ENCODE peak calls at places on chromosomes 4 and X, in eight cellular contexts. One of them, this sample, is unnamed.

GRCh38 chr4:24363751-24364150 is 220.6 kb downstream of the DHX15 start:
- DNase-seq in cardiac muscle cell: no peak
- DNase-seq in CD8-positive, alpha-beta T cell: no peak
- DNase-seq in transverse colon: no peak
- DNase-seq in heart left ventricle: no peak
- DNase-seq in mesothelial cell of epicardium: no peak
- DNase-seq in H9: no peak
- DNase-seq in hepatocyte: no peak
- DNase-seq in this sample: no peak

GRCh38 chrX:9911479-9911878 is 55.7 kb upstream of the CLDN34 start:
- DNase-seq in H9: no peak
- DNase-seq in heart left ventricle: no peak
- DNase-seq in mesothelial cell of epicardium: no peak
- DNase-seq in cardiac muscle cell: no peak
- DNase-seq in transverse colon: no peak
- DNase-seq in hepatocyte: no peak
- DNase-seq in CD8-positive, alpha-beta T cell: no peak
- DNase-seq in this sample: peak; percentile 53

GRCh38 chrX:10989386-10989785 is 121.7 kb upstream of the HCCS start:
- DNase-seq in cardiac muscle cell: peak; percentile 49
- DNase-seq in hepatocyte: no peak
- DNase-seq in transverse colon: no peak
- DNase-seq in heart left ventricle: no peak
- DNase-seq in mesothelial cell of epicardium: no peak
- DNase-seq in CD8-positive, alpha-beta T cell: no peak
- DNase-seq in H9: no peak
- DNase-seq in this sample: no peak

GRCh38 chrX:130975947-130976346 is 72.9 kb upstream of the ENOX2 start:
- DNase-seq in CD8-positive, alpha-beta T cell: no peak
- DNase-seq in cardiac muscle cell: peak; percentile 75
- DNase-seq in mesothelial cell of epicardium: no peak
- DNase-seq in heart left ventricle: no peak
- DNase-seq in transverse colon: peak; percentile 38
- DNase-seq in H9: no peak
- DNase-seq in hepatocyte: peak; percentile 70
- DNase-seq in this sample: peak; percentile 35

GRCh38 chr4:124499266-124499665 is 213.3 kb downstream of the ANKRD50 start:
- DNase-seq in mesothelial cell of epicardium: no peak
- DNase-seq in CD8-positive, alpha-beta T cell: no peak
- DNase-seq in hepatocyte: no peak
- DNase-seq in transverse colon: no peak
- DNase-seq in heart left ventricle: no peak
- DNase-seq in H9: no peak
- DNase-seq in cardiac muscle cell: peak; percentile 9
- DNase-seq in this sample: no peak

GRCh38 chr4:57612279-57612678 is 502.1 kb upstream of the IGFBP7 start:
- DNase-seq in H9: no peak
- DNase-seq in heart left ventricle: no peak
- DNase-seq in hepatocyte: peak; percentile 47
- DNase-seq in cardiac muscle cell: no peak
- DNase-seq in transverse colon: peak; percentile 9
- DNase-seq in mesothelial cell of epicardium: no peak
- DNase-seq in CD8-positive, alpha-beta T cell: no peak
- DNase-seq in this sample: no peak

GRCh38 chrX:9647475-9647874 is 118.2 kb downstream of the GPR143 start:
- DNase-seq in transverse colon: no peak
- DNase-seq in CD8-positive, alpha-beta T cell: no peak
- DNase-seq in cardiac muscle cell: peak; percentile 9
- DNase-seq in H9: no peak
- DNase-seq in hepatocyte: no peak
- DNase-seq in heart left ventricle: no peak
- DNase-seq in mesothelial cell of epicardium: no peak
- DNase-seq in this sample: no peak

GRCh38 chrX:47623540-47624027 is 3.9 kb upstream of the SYN1 start:
- DNase-seq in hepatocyte: peak; percentile 75
- DNase-seq in cardiac muscle cell: peak; percentile 82
- DNase-seq in H9: peak; percentile 94
- DNase-seq in CD8-positive, alpha-beta T cell: no peak
- DNase-seq in transverse colon: peak; percentile 34
- DNase-seq in heart left ventricle: peak; percentile 67
- DNase-seq in mesothelial cell of epicardium: peak; percentile 46
- DNase-seq in this sample: peak; percentile 69

GRCh38 chr4:80365928-80366327 is 30.4 kb downstream of the CFAP299 start:
- DNase-seq in hepatocyte: peak; percentile 75
- DNase-seq in mesothelial cell of epicardium: no peak
- DNase-seq in CD8-positive, alpha-beta T cell: peak; percentile 34
- DNase-seq in transverse colon: peak; percentile 60
- DNase-seq in heart left ventricle: no peak
- DNase-seq in H9: peak; percentile 62
- DNase-seq in cardiac muscle cell: peak; percentile 66
- DNase-seq in this sample: peak; percentile 52

GRCh38 chr4:67933038-67933437 is 30.3 kb downstream of the TMPRSS11A start:
- DNase-seq in transverse colon: no peak
- DNase-seq in H9: no peak
- DNase-seq in cardiac muscle cell: no peak
- DNase-seq in heart left ventricle: no peak
- DNase-seq in hepatocyte: no peak
- DNase-seq in CD8-positive, alpha-beta T cell: no peak
- DNase-seq in mesothelial cell of epicardium: no peak
- DNase-seq in this sample: no peak

GRCh38 chrX:133776072-133776471 is 209.3 kb downstream of the GPC3 start:
- DNase-seq in CD8-positive, alpha-beta T cell: peak; percentile 9
- DNase-seq in transverse colon: peak; percentile 9
- DNase-seq in hepatocyte: no peak
- DNase-seq in cardiac muscle cell: peak; percentile 31
- DNase-seq in mesothelial cell of epicardium: no peak
- DNase-seq in heart left ventricle: no peak
- DNase-seq in H9: peak; percentile 44
- DNase-seq in this sample: no peak

GRCh38 chr4:153806073-153806472 is 17.2 kb upstream of the SFRP2 start:
- DNase-seq in cardiac muscle cell: no peak
- DNase-seq in transverse colon: no peak
- DNase-seq in mesothelial cell of epicardium: no peak
- DNase-seq in H9: no peak
- DNase-seq in CD8-positive, alpha-beta T cell: no peak
- DNase-seq in hepatocyte: no peak
- DNase-seq in heart left ventricle: no peak
- DNase-seq in this sample: no peak

GRCh38 chr4:26985836-26986235 is 125.2 kb downstream of the STIM2 start:
- DNase-seq in mesothelial cell of epicardium: no peak
- DNase-seq in CD8-positive, alpha-beta T cell: no peak
- DNase-seq in hepatocyte: no peak
- DNase-seq in heart left ventricle: no peak
- DNase-seq in cardiac muscle cell: no peak
- DNase-seq in H9: no peak
- DNase-seq in transverse colon: no peak
- DNase-seq in this sample: no peak

GRCh38 chrX:40688976-40689375 is 41.6 kb upstream of the CXorf38 start:
- DNase-seq in hepatocyte: no peak
- DNase-seq in transverse colon: no peak
- DNase-seq in heart left ventricle: no peak
- DNase-seq in H9: no peak
- DNase-seq in CD8-positive, alpha-beta T cell: no peak
- DNase-seq in cardiac muscle cell: no peak
- DNase-seq in mesothelial cell of epicardium: no peak
- DNase-seq in this sample: no peak

GRCh38 chr4:13706130-13706529 is 78.6 kb upstream of the BOD1L1 start:
- DNase-seq in cardiac muscle cell: peak; percentile 15
- DNase-seq in heart left ventricle: peak; percentile 36
- DNase-seq in hepatocyte: no peak
- DNase-seq in CD8-positive, alpha-beta T cell: no peak
- DNase-seq in H9: no peak
- DNase-seq in transverse colon: no peak
- DNase-seq in mesothelial cell of epicardium: no peak
- DNase-seq in this sample: no peak

GRCh38 chrX:45756562-45756961 is 555.9 kb upstream of the DIPK2B start:
- DNase-seq in heart left ventricle: no peak
- DNase-seq in mesothelial cell of epicardium: no peak
- DNase-seq in transverse colon: no peak
- DNase-seq in cardiac muscle cell: no peak
- DNase-seq in H9: no peak
- DNase-seq in CD8-positive, alpha-beta T cell: no peak
- DNase-seq in hepatocyte: no peak
- DNase-seq in this sample: no peak

GRCh38 chr4:23818097-23818648 is 71.7 kb downstream of the PPARGC1A start:
- DNase-seq in hepatocyte: peak; percentile 9
- DNase-seq in mesothelial cell of epicardium: no peak
- DNase-seq in CD8-positive, alpha-beta T cell: no peak
- DNase-seq in H9: no peak
- DNase-seq in transverse colon: peak; percentile 8
- DNase-seq in heart left ventricle: no peak
- DNase-seq in cardiac muscle cell: peak; percentile 48
- DNase-seq in this sample: no peak

GRCh38 chr4:7807351-7807921 is 132.2 kb downstream of the AFAP1 start:
- DNase-seq in hepatocyte: no peak
- DNase-seq in heart left ventricle: peak; percentile 63
- DNase-seq in cardiac muscle cell: no peak
- DNase-seq in mesothelial cell of epicardium: no peak
- DNase-seq in H9: no peak
- DNase-seq in CD8-positive, alpha-beta T cell: no peak
- DNase-seq in transverse colon: no peak
- DNase-seq in this sample: no peak

GRCh38 chr4:36099509-36099908 is 144.8 kb downstream of the ARAP2 start:
- DNase-seq in H9: no peak
- DNase-seq in hepatocyte: no peak
- DNase-seq in cardiac muscle cell: no peak
- DNase-seq in CD8-positive, alpha-beta T cell: no peak
- DNase-seq in heart left ventricle: no peak
- DNase-seq in mesothelial cell of epicardium: no peak
- DNase-seq in transverse colon: no peak
- DNase-seq in this sample: no peak

GRCh38 chr4:78213218-78213617 is 156.1 kb downstream of the FRAS1 start:
- DNase-seq in cardiac muscle cell: no peak
- DNase-seq in mesothelial cell of epicardium: no peak
- DNase-seq in hepatocyte: no peak
- DNase-seq in CD8-positive, alpha-beta T cell: no peak
- DNase-seq in H9: no peak
- DNase-seq in heart left ventricle: no peak
- DNase-seq in transverse colon: peak; percentile 12
- DNase-seq in this sample: no peak

GRCh38 chr4:11198516-11199305 is 230.0 kb downstream of the HS3ST1 start:
- DNase-seq in transverse colon: no peak
- DNase-seq in mesothelial cell of epicardium: no peak
- DNase-seq in hepatocyte: no peak
- DNase-seq in CD8-positive, alpha-beta T cell: no peak
- DNase-seq in heart left ventricle: no peak
- DNase-seq in H9: no peak
- DNase-seq in cardiac muscle cell: no peak
- DNase-seq in this sample: no peak

GRCh38 chr4:37892641-37893040 is 1.8 kb downstream of the TBC1D1 start:
- DNase-seq in mesothelial cell of epicardium: no peak
- DNase-seq in cardiac muscle cell: no peak
- DNase-seq in heart left ventricle: no peak
- DNase-seq in H9: no peak
- DNase-seq in transverse colon: peak; percentile 38
- DNase-seq in hepatocyte: no peak
- DNase-seq in CD8-positive, alpha-beta T cell: peak; percentile 11
- DNase-seq in this sample: no peak

GRCh38 chr4:182306792-182307507 is 63.7 kb downstream of the TENM3 start:
- DNase-seq in cardiac muscle cell: no peak
- DNase-seq in heart left ventricle: no peak
- DNase-seq in CD8-positive, alpha-beta T cell: no peak
- DNase-seq in H9: no peak
- DNase-seq in mesothelial cell of epicardium: no peak
- DNase-seq in transverse colon: no peak
- DNase-seq in hepatocyte: no peak
- DNase-seq in this sample: no peak

GRCh38 chr4:186936496-186937375 is 213.1 kb upstream of the FAT1 start:
- DNase-seq in heart left ventricle: no peak
- DNase-seq in mesothelial cell of epicardium: no peak
- DNase-seq in CD8-positive, alpha-beta T cell: no peak
- DNase-seq in H9: no peak
- DNase-seq in cardiac muscle cell: no peak
- DNase-seq in transverse colon: no peak
- DNase-seq in hepatocyte: peak; percentile 75
- DNase-seq in this sample: peak; percentile 22
- TF ChIP-seq CTCF in heart left ventricle: no peak
- TF ChIP-seq CTCF in mesothelial cell of epicardium: no peak
- TF ChIP-seq CTCF in CD8-positive, alpha-beta T cell: no peak
- TF ChIP-seq CTCF in H9: no peak
- TF ChIP-seq CTCF in cardiac muscle cell: peak; percentile 18
- TF ChIP-seq CTCF in transverse colon: peak; percentile 74
- TF ChIP-seq CTCF in hepatocyte: peak; percentile 23
- TF ChIP-seq CTCF in this sample: no peak

DNA sequence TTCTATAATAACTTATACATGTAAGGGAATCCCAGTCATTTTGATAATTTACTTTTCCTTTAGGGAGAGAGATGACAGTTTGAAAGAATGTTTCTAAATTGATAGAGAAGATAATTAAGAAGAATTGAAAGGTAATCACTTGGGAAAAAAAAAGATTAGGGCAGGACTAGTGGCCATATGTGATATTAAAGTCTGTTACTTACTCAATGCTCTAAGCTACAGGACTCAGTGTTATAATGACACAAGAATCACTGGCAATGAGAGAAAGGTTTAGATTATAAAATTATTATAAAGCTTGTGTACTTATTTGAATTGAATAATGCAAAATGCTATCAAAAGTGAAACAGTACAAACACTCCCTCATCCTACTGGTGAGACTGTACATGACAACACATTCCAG is 265.3 kb downstream of the BANK1 start:
- DNase-seq in transverse colon: no peak
- DNase-seq in H9: no peak
- DNase-seq in heart left ventricle: no peak
- DNase-seq in cardiac muscle cell: no peak
- DNase-seq in CD8-positive, alpha-beta T cell: no peak
- DNase-seq in hepatocyte: no peak
- DNase-seq in mesothelial cell of epicardium: no peak
- DNase-seq in this sample: no peak
- TF ChIP-seq CTCF in transverse colon: no peak
- TF ChIP-seq CTCF in H9: peak; percentile 45
- TF ChIP-seq CTCF in heart left ventricle: no peak
- TF ChIP-seq CTCF in cardiac muscle cell: no peak
- TF ChIP-seq CTCF in CD8-positive, alpha-beta T cell: no peak
- TF ChIP-seq CTCF in hepatocyte: no peak
- TF ChIP-seq CTCF in mesothelial cell of epicardium: peak; percentile 21
- TF ChIP-seq CTCF in this sample: no peak

DNA sequence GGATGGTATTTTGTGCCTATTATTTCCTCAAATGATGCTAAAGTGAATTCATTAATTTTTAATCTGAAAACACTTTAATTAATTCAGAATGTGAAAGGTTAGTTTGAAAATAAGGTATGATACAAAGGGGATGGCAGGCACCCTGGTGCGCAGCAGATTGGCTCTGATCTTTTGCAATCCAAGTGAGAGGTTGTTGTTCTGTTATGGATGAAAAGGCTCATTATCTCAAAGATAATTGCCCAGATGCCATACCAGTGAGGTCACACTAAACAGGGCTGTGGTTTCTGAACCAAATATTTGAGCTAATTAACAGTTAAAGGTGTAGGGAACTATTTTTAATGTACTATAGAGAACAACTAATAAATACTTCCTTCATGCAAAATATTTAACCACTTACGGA is 504.9 kb downstream of the RAPGEF2 start:
- DNase-seq in CD8-positive, alpha-beta T cell: no peak
- DNase-seq in mesothelial cell of epicardium: no peak
- DNase-seq in transverse colon: no peak
- DNase-seq in hepatocyte: no peak
- DNase-seq in heart left ventricle: no peak
- DNase-seq in cardiac muscle cell: no peak
- DNase-seq in H9: no peak
- DNase-seq in this sample: peak; percentile 11
- TF ChIP-seq CTCF in CD8-positive, alpha-beta T cell: no peak
- TF ChIP-seq CTCF in mesothelial cell of epicardium: no peak
- TF ChIP-seq CTCF in transverse colon: no peak
- TF ChIP-seq CTCF in hepatocyte: no peak
- TF ChIP-seq CTCF in heart left ventricle: no peak
- TF ChIP-seq CTCF in cardiac muscle cell: no peak
- TF ChIP-seq CTCF in H9: no peak
- TF ChIP-seq CTCF in this sample: no peak

GRCh38 chr4:114257516-114257915 is 278.1 kb upstream of the ARSJ start:
- DNase-seq in heart left ventricle: no peak
- DNase-seq in CD8-positive, alpha-beta T cell: no peak
- DNase-seq in H9: no peak
- DNase-seq in cardiac muscle cell: no peak
- DNase-seq in hepatocyte: no peak
- DNase-seq in transverse colon: no peak
- DNase-seq in mesothelial cell of epicardium: no peak
- DNase-seq in this sample: no peak
- TF ChIP-seq CTCF in heart left ventricle: no peak
- TF ChIP-seq CTCF in CD8-positive, alpha-beta T cell: no peak
- TF ChIP-seq CTCF in H9: no peak
- TF ChIP-seq CTCF in cardiac muscle cell: no peak
- TF ChIP-seq CTCF in hepatocyte: no peak
- TF ChIP-seq CTCF in transverse colon: no peak
- TF ChIP-seq CTCF in mesothelial cell of epicardium: no peak
- TF ChIP-seq CTCF in this sample: no peak